ENCODE peak calls at places on chromosomes 2 and 18, in nine cellular contexts. U, N, B, A, T, P, O, K and G are unnamed samples.

GRCh38 chr2:217884985-217885384 is 117.8 kb downstream of the TNS1 start:
- DNase-seq in U (no peak), O (no peak), T (no peak), B (no peak), K (no peak), P (no peak), N (no peak), A (no peak), G (no peak)

GRCh38 chr2:109160714-109161440 is 31.9 kb downstream of the SH3RF3 start:
- DNase-seq in T (no peak), B (no peak), U (no peak), N (no peak), O (peak; percentile 63), K (no peak), P (no peak), A (no peak), G (no peak)

GRCh38 chr2:96649342-96649741 is 6.8 kb downstream of the FER1L5 start:
- DNase-seq in P (no peak), K (no peak), B (no peak), U (no peak), A (no peak), T (no peak), O (no peak), N (no peak), G (no peak)

GRCh38 chr2:162022290-162022945 is 51.6 kb downstream of the DPP4 start:
- DNase-seq in A (peak; percentile 42), B (no peak), T (no peak), O (no peak), P (peak; percentile 47), U (peak; percentile 68), N (no peak), K (no peak), G (peak; percentile 35)

GRCh38 chr2:207181526-207182274 is 16.0 kb upstream of the KLF7 start:
- DNase-seq in T (no peak), P (no peak), B (no peak), N (no peak), O (no peak), K (no peak), U (no peak), A (no peak), G (no peak)

GRCh38 chr18:79548621-79548985 is 131.0 kb upstream of the CTDP1 start:
- DNase-seq in A (no peak), K (no peak), P (no peak), O (no peak), B (no peak), T (peak; percentile 5), N (no peak), U (no peak), G (no peak)

GRCh38 chr2:180196419-180196977 is 189.4 kb upstream of the CWC22 start:
- DNase-seq in P (no peak), U (no peak), B (no peak), N (no peak), K (no peak), A (no peak), T (no peak), O (no peak), G (no peak)

GRCh38 chr2:112004246-112004645 is 50.8 kb upstream of the TMEM87B start:
- DNase-seq in O (no peak), U (peak; percentile 16), B (no peak), A (no peak), N (no peak), K (no peak), P (peak; percentile 10), T (no peak), G (no peak)

GRCh38 chr2:239735131-239735828 is 289.9 kb downstream of the NDUFA10 start:
- DNase-seq in B (no peak), A (no peak), T (no peak), N (no peak), K (no peak), O (peak; percentile 78), U (no peak), P (no peak), G (no peak)

GRCh38 chr18:24771300-24771699 is 310.9 kb downstream of the HRH4 start:
- DNase-seq in U (no peak), N (no peak), K (no peak), B (no peak), A (no peak), O (no peak), P (peak; percentile 54), T (no peak), G (no peak)

GRCh38 chr2:168149431-168149830 is 98.0 kb downstream of the STK39 start:
- DNase-seq in O (no peak), B (no peak), P (peak; percentile 24), A (peak; percentile 31), T (no peak), U (no peak), N (no peak), K (no peak), G (no peak)

GRCh38 chr2:20475567-20475952 is 28.7 kb downstream of the RHOB start:
- DNase-seq in O (no peak), P (no peak), K (no peak), U (no peak), A (no peak), T (no peak), B (no peak), N (no peak), G (no peak)

GRCh38 chr2:20478961-20479360 is 32.1 kb downstream of the RHOB start:
- DNase-seq in B (no peak), K (no peak), O (no peak), P (no peak), A (no peak), U (no peak), T (no peak), N (no peak), G (no peak)

GRCh38 chr2:20474757-20475566 is 28.1 kb downstream of the RHOB start:
- DNase-seq in A (no peak), N (no peak), U (no peak), K (no peak), O (no peak), P (no peak), B (no peak), T (no peak), G (no peak)

GRCh38 chr2:20476481-20476880 is 29.6 kb downstream of the RHOB start:
- DNase-seq in N (no peak), K (no peak), T (no peak), A (no peak), U (no peak), O (no peak), P (no peak), B (no peak), G (no peak)

GRCh38 chr2:20476950-20477349 is 30.1 kb downstream of the RHOB start:
- DNase-seq in B (no peak), K (no peak), U (no peak), T (no peak), N (no peak), P (no peak), O (no peak), A (no peak), G (no peak)
- H3K4me3 ChIP-seq in B (no peak overlapping the region), K (no peak overlapping the region), U (no peak overlapping the region), T (no peak overlapping the region), N (no peak overlapping the region), P (no peak overlapping the region), O (no peak overlapping the region), A (no peak overlapping the region), G (no peak overlapping the region)

GRCh38 chr2:63788070-63788469 is 53.6 kb upstream of the UGP2 start:
- DNase-seq in A (peak; percentile 88), N (no peak), K (no peak), B (peak; percentile 28), O (no peak), T (no peak), P (peak; percentile 83), U (peak; percentile 68), G (peak; percentile 59)

GRCh38 chr2:63791387-63791786 is 50.3 kb upstream of the UGP2 start:
- DNase-seq in P (no peak), B (no peak), K (no peak), T (no peak), O (no peak), A (no peak), N (no peak), U (no peak), G (no peak)

GRCh38 chr2:63790913-63791312 is 50.8 kb upstream of the UGP2 start:
- DNase-seq in O (no peak), T (no peak), A (peak; percentile 92), K (no peak), N (peak; percentile 79), B (peak; percentile 63), P (peak; percentile 91), U (peak; percentile 93), G (peak; percentile 87)

GRCh38 chr2:63790491-63790890 is 51.2 kb upstream of the UGP2 start:
- DNase-seq in N (no peak), P (peak; percentile 37), O (no peak), K (no peak), U (peak; percentile 4), A (peak; percentile 57), T (no peak), B (no peak), G (no peak)

GRCh38 chr2:63789318-63790051 is 52.2 kb upstream of the UGP2 start:
- DNase-seq in N (peak; percentile 45), A (peak; percentile 37), T (no peak), U (peak; percentile 60), K (no peak), O (no peak), B (no peak), P (peak; percentile 70), G (peak; percentile 45)
- TF ChIP-seq CTCF in N (no peak), A (no peak), T (no peak), U (no peak), K (no peak), O (no peak), B (no peak), P (no peak), G (no peak)

GRCh38 chr18:37567061-37567993 is 1.7 kb upstream of the CELF4 start:
- DNase-seq in U (no peak), N (no peak), K (no peak), P (no peak), O (peak; percentile 37), T (no peak), A (no peak), B (no peak), G (no peak)
- H3K4me3 ChIP-seq in U (peak overlapping the region; percentile 17), N (peak overlapping the region; percentile 36), K (no peak overlapping the region), P (peak overlapping the region; percentile 36), O (peak overlapping the region; percentile 81), T (peak overlapping the region; percentile 33), A (peak overlapping the region; percentile 18), B (peak overlapping the region; percentile 46), G (peak overlapping the region; percentile 22)

GRCh38 chr2:163802289-163802688 is 66.5 kb upstream of the FIGN start:
- DNase-seq in O (no peak), N (no peak), A (peak; percentile 2), P (no peak), K (no peak), B (no peak), U (peak; percentile 25), T (no peak), G (no peak)
- TF ChIP-seq CTCF in O (no peak), N (no peak), A (no peak), P (no peak), K (no peak), B (no peak), U (no peak), T (no peak), G (no peak)

GRCh38 chr18:68438536-68438935 is 276.4 kb downstream of the TMX3 start:
- DNase-seq in N (no peak), K (no peak), U (no peak), O (no peak), B (no peak), A (no peak), T (no peak), P (no peak), G (no peak)
- H3K4me3 ChIP-seq in N (no peak overlapping the region), K (no peak overlapping the region), U (no peak overlapping the region), O (no peak overlapping the region), B (no peak overlapping the region), A (no peak overlapping the region), T (no peak overlapping the region), P (no peak overlapping the region), G (no peak overlapping the region)